ENCODE peak calls at places on chromosomes 5 and 9, in six cellular contexts. H is IMR-90, W is neuronal stem cell, N is trophoblast cell, A is mesenchymal stem cell, Y is H1. U is an unnamed sample.
A peak's percentile ranks its signal among the peaks of the same experiment; 100 is the strongest.

GRCh38 chr5:99243111-99243510 is 314.3 kb upstream of the CHD1 start:
- DNase-seq in W (no peak), A (no peak), Y (no peak), H (no peak), N (no peak), U (no peak)

GRCh38 chr9:114902773-114903589 is 27.4 kb downstream of the TNFSF8 start:
- DNase-seq in Y (no peak), W (no peak), A (no peak), N (peak; percentile 62), H (peak; percentile 51), U (no peak)

GRCh38 chr9:120579139-120579749 is 723 bp downstream of the CDK5RAP2 start:
- DNase-seq in A (peak; percentile 28), N (no peak), W (no peak), H (no peak), Y (no peak), U (no peak)

GRCh38 chr5:114544561-114544960 is 182.7 kb downstream of the KCNN2 start:
- DNase-seq in N (peak; percentile 1), H (no peak), W (no peak), A (no peak), Y (no peak), U (no peak)

GRCh38 chr9:138102246-138103051 is 224.9 kb downstream of the CACNA1B start:
- DNase-seq in W (no peak), N (no peak), A (no peak), Y (no peak), H (no peak), U (peak; percentile 9)

GRCh38 chr5:635321-636055 is 23.3 kb downstream of the CEP72 start:
- DNase-seq in N (peak; percentile 99), A (no peak), H (no peak), W (no peak), Y (no peak), U (no peak)

GRCh38 chr5:6950250-6950649 is 237.0 kb downstream of the TENT4A start:
- DNase-seq in N (no peak), A (no peak), W (no peak), H (no peak), Y (no peak), U (no peak)

GRCh38 chr5:154801083-154801482 is 45.9 kb downstream of the LARP1 start:
- DNase-seq in N (no peak), H (peak; percentile 90), A (no peak), Y (no peak), W (no peak), U (no peak)

GRCh38 chr5:10793785-10794184 is 32.8 kb upstream of the DAP start:
- DNase-seq in Y (no peak), W (no peak), N (no peak), A (no peak), H (no peak), U (no peak)

GRCh38 chr5:60842859-60843692 is 993 bp downstream of the ELOVL7 start:
- DNase-seq in Y (no peak), W (peak; percentile 12), H (no peak), A (peak; percentile 21), N (peak; percentile 44), U (peak; percentile 47)

GRCh38 chr5:162703914-162704313 is 636.3 kb downstream of the GABRG2 start:
- DNase-seq in N (no peak), W (peak; percentile 8), Y (no peak), H (no peak), A (no peak), U (no peak)

GRCh38 chr9:114538241-114538640 is 33.0 kb upstream of the WHRN start:
- DNase-seq in H (no peak), W (no peak), A (no peak), N (peak; percentile 22), Y (peak; percentile 23), U (peak; percentile 78)

GRCh38 chr5:132385321-132386105 is 16.0 kb downstream of the SLC22A5 start:
- DNase-seq in N (peak; percentile 67), H (peak; percentile 62), W (no peak), Y (no peak), A (peak; percentile 79), U (no peak)

GRCh38 chr9:99822596-99823391 is 1.1 kb downstream of the NR4A3 start:
- DNase-seq in N (peak; percentile 60), Y (no peak), H (peak; percentile 51), A (peak; percentile 81), W (peak; percentile 69), U (peak; percentile 81)

GRCh38 chr5:53362521-53362941 is 117.9 kb upstream of the FST start:
- DNase-seq in N (peak; percentile 55), H (peak; percentile 97), Y (no peak), A (peak; percentile 86), W (no peak), U (no peak)

GRCh38 chr5:109769597-109770291 is 80.0 kb downstream of the MAN2A1 start:
- DNase-seq in A (no peak), H (peak; percentile 22), W (no peak), N (no peak), Y (no peak), U (no peak)

GRCh38 chr5:14463629-14464028 is 118.0 kb upstream of the OTULINL start:
- DNase-seq in H (peak; percentile 75), A (peak; percentile 71), W (no peak), Y (no peak), N (no peak), U (no peak)

GRCh38 chr9:128787583-128788156 is 617 bp downstream of the TBC1D13 start:
- DNase-seq in A (peak; percentile 38), W (no peak), H (no peak), Y (no peak), N (peak; percentile 32), U (no peak)
- H4K8ac ChIP-seq in A (peak overlapping the region; percentile 88), W (peak overlapping the region; percentile 43), H (peak overlapping the region; percentile 100), Y (no peak overlapping the region), N (peak overlapping the region; percentile 72), U (no peak overlapping the region)

DNA sequence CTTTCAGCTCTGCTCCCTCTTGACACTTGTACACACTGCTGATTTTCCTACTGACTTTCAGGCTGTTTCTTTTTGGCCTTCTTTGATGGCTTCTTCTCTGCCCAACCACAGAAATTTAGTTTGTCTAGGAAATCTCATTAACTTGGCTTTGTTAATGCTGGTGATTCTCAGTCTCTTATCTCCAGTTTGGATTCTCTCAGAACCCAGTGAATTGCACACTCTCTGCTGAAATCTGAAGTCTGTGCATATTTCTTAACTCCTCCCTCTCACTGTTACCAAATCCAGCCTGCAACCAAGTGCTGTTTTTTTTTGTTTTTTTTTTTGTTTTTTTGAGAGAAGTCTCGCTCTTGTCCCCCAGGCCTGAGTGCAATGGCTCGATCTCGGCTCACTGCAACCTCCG is 117.2 kb downstream of the CDC42SE2 start:
- DNase-seq in Y (no peak), A (peak; percentile 51), H (peak; percentile 25), W (no peak), N (peak; percentile 30), U (no peak)
- H3K9ac ChIP-seq in Y (no peak overlapping the region), A (no peak overlapping the region), H (no peak overlapping the region), W (no peak overlapping the region), N (no peak overlapping the region), U (no peak overlapping the region)

GRCh38 chr5:166823360-166823759 is 1468.1 kb upstream of the WWC1 start:
- DNase-seq in W (no peak), Y (no peak), N (no peak), H (no peak), A (no peak), U (no peak)
- H3K9me3 ChIP-seq in W (no peaks in the 10 kb centered on the region), Y (no peaks in the 10 kb centered on the region), N (no peaks in the 10 kb centered on the region), H (peaks cover 6% of the 10 kb centered on the region), A (peaks cover 20% of the 10 kb centered on the region), U (no peaks in the 10 kb centered on the region)

GRCh38 chr5:126830061-126830460 is 53.1 kb downstream of the LMNB1 start:
- DNase-seq in H (no peak), N (no peak), A (no peak), Y (no peak), W (no peak), U (no peak)

GRCh38 chr5:126829098-126829497 is 52.2 kb downstream of the LMNB1 start:
- DNase-seq in A (no peak), N (no peak), H (no peak), Y (no peak), W (no peak), U (no peak)

GRCh38 chr5:126831175-126831574 is 54.2 kb downstream of the LMNB1 start:
- DNase-seq in H (no peak), N (no peak), Y (no peak), A (no peak), W (no peak), U (no peak)

GRCh38 chr5:126826619-126827215 is 49.8 kb downstream of the LMNB1 start:
- DNase-seq in A (no peak), W (no peak), H (no peak), N (no peak), Y (no peak), U (no peak)
- H4K8ac ChIP-seq in A (no peak overlapping the region), W (no peak overlapping the region), H (no peak overlapping the region), N (no peak overlapping the region), Y (no peak overlapping the region), U (no peak overlapping the region)

GRCh38 chr9:86454701-86455402 is 100.6 kb upstream of the TUT7 start:
- DNase-seq in W (no peak), A (no peak), N (peak; percentile 73), H (peak; percentile 1), Y (no peak), U (no peak)
- H3K9ac ChIP-seq in W (no peak overlapping the region), A (peak overlapping the region; percentile 77), N (no peak overlapping the region), H (no peak overlapping the region), Y (no peak overlapping the region), U (no peak overlapping the region)

GRCh38 chr9:135224286-135224871 is 136.9 kb downstream of the OLFM1 start:
- DNase-seq in Y (no peak), W (no peak), H (no peak), N (no peak), A (no peak), U (no peak)
- H3K9me3 ChIP-seq in Y (peaks cover 3% of the 10 kb centered on the region), W (no peaks in the 10 kb centered on the region), H (peaks cover 78% of the 10 kb centered on the region), N (peaks cover 12% of the 10 kb centered on the region), A (no peaks in the 10 kb centered on the region), U (no peaks in the 10 kb centered on the region)

DNA sequence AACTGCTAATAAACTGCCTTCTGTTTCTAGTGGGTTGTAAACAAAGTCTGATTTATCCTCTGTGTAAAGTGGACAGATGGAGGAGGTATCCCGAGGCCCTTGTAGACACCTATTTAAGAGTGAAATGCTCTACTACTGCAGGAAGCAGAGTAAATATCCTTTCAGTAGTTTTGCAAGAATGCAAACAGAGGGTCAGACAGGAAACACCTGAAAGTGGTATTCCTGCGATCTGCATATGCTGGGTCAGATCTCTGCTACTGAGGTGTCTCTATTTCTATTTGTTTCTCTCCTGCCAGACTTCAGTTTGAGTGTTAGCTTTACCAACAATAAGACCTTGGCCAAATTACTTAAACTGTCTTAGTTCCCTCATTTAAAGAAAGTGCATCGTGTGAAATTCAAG is 47.7 kb downstream of the JAKMIP2 start:
- DNase-seq in H (no peak), A (no peak), N (no peak), Y (no peak), W (no peak), U (no peak)
- H4K8ac ChIP-seq in H (no peak overlapping the region), A (no peak overlapping the region), N (no peak overlapping the region), Y (no peak overlapping the region), W (no peak overlapping the region), U (no peak overlapping the region)